ENCODE peak calls at places on chromosomes 7 and 10, in ten cellular contexts. D, E, Y, V, U, J, R, L, H and W are unnamed samples.

GRCh38 chr10:129768437-129769355 is 195.4 kb downstream of the EBF3 start:
- DNase-seq in D (no peak), E (no peak), Y (no peak), V (no peak), U (no peak), J (no peak), R (no peak), L (no peak), H (no peak), W (no peak)

GRCh38 chr7:105339404-105340316 is 49.1 kb downstream of the SRPK2 start:
- DNase-seq in D (no peak), E (no peak), Y (no peak), V (no peak), U (no peak), J (no peak), R (no peak), L (no peak), H (no peak), W (no peak)

GRCh38 chr7:68676789-68677535 is 921.3 kb upstream of the AUTS2 start:
- DNase-seq in D (no peak), E (no peak), Y (no peak), V (no peak), U (no peak), J (peak; percentile 91), R (peak; percentile 83), L (peak; percentile 82), H (no peak), W (no peak)

GRCh38 chr10:120460776-120461175 is 3.7 kb downstream of the PLPP4 start:
- DNase-seq in D (peak; percentile 1), E (no peak), Y (no peak), V (peak; percentile 95), U (no peak), J (no peak), R (no peak), L (no peak), H (no peak), W (no peak)

GRCh38 chr10:76640765-76641164 is 996.8 kb downstream of the KCNMA1 start:
- DNase-seq in D (no peak), E (no peak), Y (no peak), V (no peak), U (no peak), J (no peak), R (no peak), L (no peak), H (no peak), W (no peak)

GRCh38 chr7:90595801-90596683 is at the start of gene CDK14:
- DNase-seq in D (no peak), E (peak; percentile 39), Y (peak; percentile 76), V (peak; percentile 59), U (no peak), J (peak; percentile 72), R (peak; percentile 49), L (peak; percentile 44), H (peak; percentile 86), W (no peak)

GRCh38 chr7:142581341-142581740 is 167.9 kb upstream of the PRSS1 start:
- DNase-seq in D (no peak), E (no peak), Y (no peak), V (no peak), U (no peak), J (no peak), R (no peak), L (no peak), H (peak; percentile 40), W (no peak)

GRCh38 chr7:43888983-43889945 is 17.1 kb downstream of the URGCP start:
- DNase-seq in D (no peak), E (no peak), Y (no peak), V (no peak), U (no peak), J (no peak), R (no peak), L (no peak), H (no peak), W (no peak)

GRCh38 chr7:129864042-129864441 is 88.7 kb downstream of the UBE2H start:
- DNase-seq in D (no peak), E (no peak), Y (peak; percentile 5), V (no peak), U (no peak), J (no peak), R (no peak), L (no peak), H (no peak), W (no peak)

GRCh38 chr7:20835111-20835750 is 48.5 kb upstream of the SP8 start:
- DNase-seq in D (no peak), E (no peak), Y (no peak), V (no peak), U (no peak), J (no peak), R (no peak), L (no peak), H (no peak), W (no peak)

GRCh38 chr7:44608916-44609648 is 2.7 kb downstream of the OGDH start:
- DNase-seq in D (peak; percentile 47), E (no peak), Y (no peak), V (no peak), U (no peak), J (no peak), R (no peak), L (no peak), H (no peak), W (no peak)

GRCh38 chr7:144057954-144058353 is 9.2 kb downstream of the OR2A5 start:
- DNase-seq in D (no peak), E (no peak), Y (no peak), V (peak; percentile 11), U (no peak), J (no peak), R (no peak), L (no peak), H (no peak), W (no peak)

GRCh38 chr7:128352138-128352537 is 8.4 kb upstream of the RBM28 start:
- DNase-seq in D (no peak), E (peak; percentile 33), Y (peak; percentile 38), V (no peak), U (no peak), J (peak; percentile 44), R (peak; percentile 26), L (no peak), H (peak; percentile 44), W (no peak)

GRCh38 chr7:32957326-32958045 is at the start of gene FKBP9:
- DNase-seq in D (peak; percentile 47), E (peak; percentile 11), Y (peak; percentile 62), V (no peak), U (no peak), J (peak; percentile 83), R (peak; percentile 70), L (peak; percentile 36), H (peak; percentile 89), W (no peak)

GRCh38 chr7:101402081-101402779 is 39.6 kb downstream of the COL26A1 start:
- DNase-seq in D (peak; percentile 61), E (no peak), Y (no peak), V (peak; percentile 43), U (no peak), J (no peak), R (no peak), L (no peak), H (no peak), W (no peak)